ENCODE peak calls at places on chromosomes 11 and 22, in seven cellular contexts. B is astrocyte of the spinal cord, I is breast epithelium, P is HepG2, F is A549, Q is AG04449, N is cardiac muscle cell. Z is an unnamed sample.

GRCh38 chr11:120517390-120518315 is 6.1 kb downstream of the GRIK4 start:
- DNase-seq in F (no peak), B (no peak), Q (no peak), N (peak; percentile 35), I (peak; percentile 37), P (no peak), Z (no peak)

GRCh38 chr11:76120513-76121081 is 85.7 kb downstream of the WNT11 start:
- DNase-seq in N (no peak), F (no peak), Q (no peak), B (peak; percentile 25), P (no peak), I (no peak), Z (no peak)

GRCh38 chr11:62504158-62504973 is 42.2 kb downstream of the AHNAK start:
- DNase-seq in P (no peak), I (no peak), N (peak; percentile 79), F (no peak), B (no peak), Q (no peak), Z (no peak)

GRCh38 chr11:109954534-109954933 is 138.7 kb upstream of the ZC3H12C start:
- DNase-seq in N (no peak), B (no peak), I (no peak), Q (no peak), P (no peak), F (no peak), Z (no peak)

GRCh38 chr11:22938691-22939090 is 78.4 kb upstream of the CCDC179 start:
- DNase-seq in B (no peak), Q (no peak), I (no peak), F (no peak), N (no peak), P (no peak), Z (no peak)

GRCh38 chr11:124108158-124108557 is 7.1 kb upstream of the VWA5A start:
- DNase-seq in I (no peak), F (peak; percentile 29), Q (no peak), N (peak; percentile 7), B (peak; percentile 55), P (peak; percentile 3), Z (peak; percentile 56)

GRCh38 chr11:65640483-65641207 is 2.7 kb downstream of the SIPA1 start:
- DNase-seq in P (no peak), B (no peak), F (no peak), N (no peak), Q (no peak), I (no peak), Z (no peak)

GRCh38 chr11:11250470-11250869 is 102.6 kb downstream of the CSNK2A3 start:
- DNase-seq in Q (peak; percentile 2), I (no peak), F (no peak), P (no peak), N (no peak), B (no peak), Z (no peak)

GRCh38 chr11:61700221-61700620 is 20.0 kb downstream of the DAGLA start:
- DNase-seq in N (peak; percentile 33), I (no peak), B (peak; percentile 36), P (peak; percentile 46), Q (no peak), F (peak; percentile 88), Z (peak; percentile 90)

GRCh38 chr11:61579398-61580291 is 1.2 kb downstream of the SYT7 start:
- DNase-seq in P (no peak), Q (no peak), F (no peak), B (no peak), I (no peak), N (no peak), Z (no peak)

GRCh38 chr11:80846979-80847378 is 1406.1 kb upstream of the TENM4 start:
- DNase-seq in B (no peak), N (no peak), I (no peak), P (no peak), Q (no peak), F (no peak), Z (no peak)

GRCh38 chr22:37290737-37291136 is 8.4 kb downstream of the CYTH4 start:
- DNase-seq in B (no peak), I (no peak), N (no peak), F (no peak), Q (no peak), P (no peak), Z (no peak)

GRCh38 chr11:108135845-108136599 is 14.7 kb downstream of the ACAT1 start:
- DNase-seq in P (no peak), Q (no peak), N (no peak), F (peak; percentile 8), B (peak; percentile 27), I (no peak), Z (peak; percentile 17)

GRCh38 chr11:17405232-17406005 is 17.0 kb upstream of the KCNJ11 start:
- DNase-seq in F (peak; percentile 64), Q (no peak), N (peak; percentile 46), P (peak; percentile 37), B (peak; percentile 24), I (peak; percentile 82), Z (peak; percentile 64)

GRCh38 chr11:114255289-114255688 is 40.9 kb upstream of the NNMT start:
- DNase-seq in B (no peak), Q (no peak), I (no peak), P (no peak), F (no peak), N (no peak), Z (no peak)
- TF ChIP-seq CTCF in B (no peak), Q (no peak), I (no peak), P (no peak), F (no peak), N (no peak), Z (no peak)

GRCh38 chr11:898540-899190 is 11.9 kb downstream of the CHID1 start:
- DNase-seq in F (peak; percentile 56), P (peak; percentile 23), N (peak; percentile 41), I (no peak), Q (no peak), B (no peak), Z (no peak)

GRCh38 chr11:900545-900944 is 10.1 kb downstream of the CHID1 start:
- DNase-seq in Q (no peak), P (no peak), F (no peak), I (no peak), N (no peak), B (no peak), Z (no peak)

GRCh38 chr11:897226-898159 is 13.1 kb downstream of the CHID1 start:
- DNase-seq in B (no peak), I (no peak), Q (no peak), F (no peak), N (no peak), P (no peak), Z (no peak)

GRCh38 chr11:899724-900123 is 10.9 kb downstream of the CHID1 start:
- DNase-seq in I (no peak), N (no peak), B (no peak), Q (no peak), F (no peak), P (no peak), Z (no peak)

DNA sequence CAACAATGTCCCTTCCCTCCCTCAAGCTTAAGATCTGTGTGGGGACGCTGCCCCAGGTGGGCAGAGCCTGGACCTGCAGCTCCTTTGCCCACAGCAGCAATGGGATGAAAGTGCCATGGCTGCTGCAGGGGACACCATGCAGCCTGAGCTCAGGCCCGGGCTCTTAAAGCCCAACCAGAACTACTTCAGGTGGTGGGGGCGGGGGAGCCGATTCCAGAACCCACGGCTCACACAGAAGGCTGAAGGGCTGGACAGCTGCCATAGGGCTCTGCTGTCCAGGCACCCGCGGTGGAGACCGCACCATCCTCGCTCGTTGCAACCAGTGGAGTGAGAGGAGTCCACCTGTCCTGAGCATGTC is 12.5 kb downstream of the CHID1 start:
- DNase-seq in I (no peak), Q (no peak), N (peak; percentile 39), P (peak; percentile 27), F (peak; percentile 57), B (peak; percentile 14), Z (peak; percentile 22)
- TF ChIP-seq CTCF in I (no peak), Q (peak; percentile 49), N (peak; percentile 47), P (peak; percentile 43), F (no peak), B (peak; percentile 55), Z (peak; percentile 40)

GRCh38 chr11:9094420-9094819 is 3.0 kb upstream of the SCUBE2 start:
- DNase-seq in N (no peak), Q (no peak), I (no peak), B (no peak), F (no peak), P (no peak), Z (no peak)

GRCh38 chr11:9096427-9096826 is 5.0 kb upstream of the SCUBE2 start:
- DNase-seq in B (no peak), Q (no peak), F (no peak), I (no peak), P (no peak), N (no peak), Z (no peak)

GRCh38 chr11:9092846-9093778 is 1.7 kb upstream of the SCUBE2 start:
- DNase-seq in N (no peak), Q (no peak), P (no peak), B (peak; percentile 6), F (peak; percentile 18), I (no peak), Z (peak; percentile 6)

GRCh38 chr11:9092085-9092484 is 686 bp upstream of the SCUBE2 start:
- DNase-seq in N (no peak), I (no peak), F (no peak), Q (no peak), B (no peak), P (no peak), Z (no peak)

GRCh38 chr11:9095421-9095820 is 4.0 kb upstream of the SCUBE2 start:
- DNase-seq in N (no peak), P (no peak), Q (no peak), I (no peak), B (no peak), F (no peak), Z (no peak)
- TF ChIP-seq CTCF in N (peak; percentile 26), P (peak; percentile 73), Q (peak; percentile 6), I (no peak), B (peak; percentile 21), F (peak; percentile 11), Z (no peak)

GRCh38 chr11:64185323-64186204 is at the start of gene STIP1:
- DNase-seq in Q (peak; percentile 100), N (peak; percentile 100), P (peak; percentile 100), I (peak; percentile 100), B (peak; percentile 100), F (peak; percentile 100), Z (peak; percentile 100)
- TF ChIP-seq CTCF in Q (peak; percentile 69), N (peak; percentile 48), P (peak; percentile 60), I (peak; percentile 44), B (peak; percentile 40), F (no peak), Z (peak; percentile 38)

DNA sequence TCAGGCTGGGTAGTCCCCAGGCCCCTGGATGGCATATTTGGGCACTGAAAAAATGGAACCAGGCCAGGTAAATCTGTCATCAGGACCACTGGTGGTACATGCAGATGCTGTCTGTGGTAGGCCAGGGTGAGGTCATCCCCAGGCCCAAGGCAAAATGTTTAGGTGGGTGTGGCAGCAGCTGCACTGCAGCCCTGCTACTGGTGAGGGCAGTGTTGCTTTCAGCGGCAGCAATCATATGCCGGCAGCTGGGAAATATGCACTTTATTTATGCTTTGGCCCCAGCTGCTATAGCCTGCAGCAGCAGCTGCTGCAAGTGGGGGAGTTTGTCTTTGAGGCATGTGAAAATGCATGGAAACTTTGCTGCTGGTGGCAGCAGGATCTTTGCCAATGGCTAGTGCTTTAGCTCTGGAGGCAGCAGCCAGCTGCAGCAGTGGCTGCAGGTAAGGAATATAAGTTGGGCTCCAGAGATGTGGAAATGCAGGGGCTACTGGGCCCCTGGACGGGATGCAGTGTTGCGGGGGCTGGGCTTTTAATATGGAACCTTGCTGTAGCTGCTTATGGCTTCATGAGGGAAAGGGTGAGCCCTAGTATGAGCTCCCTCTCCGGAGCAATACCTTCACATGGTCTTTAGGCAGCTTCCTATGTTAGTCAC is 365.7 kb upstream of the CADM1 start:
- DNase-seq in I (no peak), N (peak; percentile 60), B (peak; percentile 5), F (peak; percentile 7), Q (no peak), P (peak; percentile 13), Z (no peak)
- TF ChIP-seq CTCF in I (no peak), N (peak; percentile 32), B (peak; percentile 58), F (no peak), Q (peak; percentile 34), P (peak; percentile 49), Z (peak; percentile 12)

Z was measured in MCF 10A.